ENCODE peak calls at places on chromosomes 5 and 9, in nine cellular contexts. Y, F, M, L, N, X, U, I and Q are unnamed samples.

GRCh38 chr5:143896981-143897380 is 85.0 kb downstream of the HMHB1 start:
- DNase-seq in Y (peak; percentile 49), F (no peak), M (no peak), L (no peak), N (no peak), X (peak; percentile 74), U (no peak), I (no peak), Q (no peak)

GRCh38 chr5:38751103-38751502 is 94.7 kb upstream of the OSMR start:
- DNase-seq in Y (peak; percentile 7), F (no peak), M (no peak), L (no peak), N (no peak), X (no peak), U (no peak), I (no peak), Q (no peak)

GRCh38 chr9:5644522-5644921 is 15.6 kb downstream of the RIC1 start:
- DNase-seq in Y (peak; percentile 67), F (no peak), M (no peak), L (no peak), N (no peak), X (peak; percentile 34), U (no peak), I (no peak), Q (no peak)

GRCh38 chr9:98280574-98280973 is 25.1 kb upstream of the TBC1D2 start:
- DNase-seq in Y (no peak), F (no peak), M (no peak), L (no peak), N (no peak), X (no peak), U (no peak), I (no peak), Q (no peak)

GRCh38 chr9:131012396-131012917 is 3.5 kb downstream of the LAMC3 start:
- DNase-seq in Y (no peak), F (no peak), M (no peak), L (no peak), N (peak; percentile 56), X (peak; percentile 50), U (no peak), I (peak; percentile 46), Q (no peak)

GRCh38 chr5:80713640-80714039 is 58.9 kb upstream of the DHFR start:
- DNase-seq in Y (no peak), F (no peak), M (no peak), L (no peak), N (no peak), X (no peak), U (no peak), I (no peak), Q (no peak)

GRCh38 chr9:128457207-128457606 is 1.4 kb downstream of the ODF2 start:
- DNase-seq in Y (no peak), F (no peak), M (peak; percentile 29), L (no peak), N (no peak), X (no peak), U (no peak), I (no peak), Q (no peak)

GRCh38 chr9:91902465-91903125 is 47.4 kb downstream of the ROR2 start:
- DNase-seq in Y (no peak), F (no peak), M (no peak), L (no peak), N (no peak), X (peak; percentile 48), U (no peak), I (no peak), Q (no peak)

GRCh38 chr9:38706493-38706892 is 13.4 kb downstream of the FAM240B start:
- DNase-seq in Y (no peak), F (no peak), M (no peak), L (no peak), N (no peak), X (no peak), U (no peak), I (no peak), Q (no peak)

GRCh38 chr5:139690385-139691274 is 42.5 kb downstream of the CXXC5 start:
- DNase-seq in Y (no peak), F (no peak), M (no peak), L (no peak), N (no peak), X (peak; percentile 89), U (no peak), I (no peak), Q (no peak)

GRCh38 chr5:135866044-135866443 is 29.6 kb downstream of the IL9 start:
- DNase-seq in Y (no peak), F (no peak), M (no peak), L (no peak), N (no peak), X (no peak), U (no peak), I (no peak), Q (no peak)

GRCh38 chr5:17118631-17119030 is 98.8 kb upstream of the BASP1 start:
- DNase-seq in Y (peak; percentile 100), F (no peak), M (no peak), L (peak; percentile 87), N (no peak), X (peak; percentile 98), U (no peak), I (peak; percentile 77), Q (no peak)

GRCh38 chr5:73303139-73304079 is 130.4 kb downstream of the TMEM174 start:
- DNase-seq in Y (no peak), F (no peak), M (no peak), L (no peak), N (no peak), X (no peak), U (peak; percentile 71), I (no peak), Q (no peak)

GRCh38 chr5:66442951-66443445 is 153.2 kb upstream of the MAST4 start:
- DNase-seq in Y (no peak), F (no peak), M (peak; percentile 87), L (no peak), N (no peak), X (peak; percentile 38), U (no peak), I (peak; percentile 96), Q (no peak)

GRCh38 chr5:66443462-66444130 is 152.6 kb upstream of the MAST4 start:
- DNase-seq in Y (no peak), F (no peak), M (no peak), L (no peak), N (no peak), X (peak; percentile 2), U (no peak), I (peak; percentile 73), Q (no peak)

GRCh38 chr5:66436721-66437120 is 159.5 kb upstream of the MAST4 start:
- DNase-seq in Y (peak; percentile 1), F (no peak), M (no peak), L (no peak), N (no peak), X (no peak), U (no peak), I (no peak), Q (no peak)

DNA sequence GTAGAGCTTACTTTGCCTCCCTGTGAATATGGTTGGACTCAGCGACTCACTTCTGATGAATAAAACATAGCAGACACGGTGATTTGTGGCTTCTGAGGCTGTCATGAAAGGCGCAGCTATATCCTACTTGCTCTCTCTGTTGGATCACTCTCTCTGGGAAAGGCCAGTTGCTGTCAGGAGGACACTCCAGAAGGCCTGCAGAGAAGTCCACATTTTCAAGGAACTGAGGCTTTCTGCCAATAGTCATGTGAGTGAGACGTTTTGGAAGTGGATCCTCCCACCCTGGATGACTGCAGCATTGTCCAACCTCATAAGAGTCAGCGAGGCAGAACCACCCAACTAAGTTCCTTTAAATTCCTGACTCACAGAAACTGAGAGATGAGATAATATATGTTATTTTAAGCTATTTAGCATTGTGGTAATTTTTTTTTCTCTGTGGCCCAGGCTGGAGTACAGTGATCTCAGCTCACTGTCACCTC is 156.0 kb upstream of the MAST4 start:
- DNase-seq in Y (no peak), F (peak; percentile 34), M (no peak), L (peak; percentile 24), N (no peak), X (peak; percentile 37), U (no peak), I (peak; percentile 32), Q (peak; percentile 32)
- H3K4me3 ChIP-seq in Y (no peak overlapping the region), F (peak overlapping the region; percentile 7), M (no peak overlapping the region), L (no peak overlapping the region), N (no peak overlapping the region), X (no peak overlapping the region), U (no peak overlapping the region), I (no peak overlapping the region), Q (no peak overlapping the region)

GRCh38 chr5:149930754-149931574 is 13.6 kb downstream of the PDE6A start:
- DNase-seq in Y (no peak), F (no peak), M (no peak), L (no peak), N (no peak), X (no peak), U (no peak), I (no peak), Q (no peak)
- H3K4me3 ChIP-seq in Y (no peak overlapping the region), F (no peak overlapping the region), M (no peak overlapping the region), L (no peak overlapping the region), N (peak overlapping the region; percentile 67), X (no peak overlapping the region), U (no peak overlapping the region), I (no peak overlapping the region), Q (no peak overlapping the region)

GRCh38 chr5:129065721-129066120 is 28.8 kb upstream of the ISOC1 start:
- DNase-seq in Y (no peak), F (no peak), M (no peak), L (no peak), N (no peak), X (no peak), U (no peak), I (no peak), Q (no peak)

GRCh38 chr5:129069316-129069715 is 25.2 kb upstream of the ISOC1 start:
- DNase-seq in Y (no peak), F (peak; percentile 37), M (no peak), L (no peak), N (no peak), X (no peak), U (no peak), I (no peak), Q (no peak)

GRCh38 chr5:129061849-129062248 is 32.7 kb upstream of the ISOC1 start:
- DNase-seq in Y (no peak), F (no peak), M (no peak), L (no peak), N (no peak), X (no peak), U (no peak), I (no peak), Q (no peak)

GRCh38 chr5:129067745-129068144 is 26.8 kb upstream of the ISOC1 start:
- DNase-seq in Y (no peak), F (no peak), M (no peak), L (no peak), N (no peak), X (no peak), U (no peak), I (no peak), Q (no peak)

GRCh38 chr5:129063483-129064136 is 30.9 kb upstream of the ISOC1 start:
- DNase-seq in Y (no peak), F (no peak), M (no peak), L (no peak), N (no peak), X (no peak), U (no peak), I (peak; percentile 17), Q (no peak)
- H3K4me3 ChIP-seq in Y (no peak overlapping the region), F (no peak overlapping the region), M (no peak overlapping the region), L (no peak overlapping the region), N (no peak overlapping the region), X (no peak overlapping the region), U (no peak overlapping the region), I (no peak overlapping the region), Q (no peak overlapping the region)

DNA sequence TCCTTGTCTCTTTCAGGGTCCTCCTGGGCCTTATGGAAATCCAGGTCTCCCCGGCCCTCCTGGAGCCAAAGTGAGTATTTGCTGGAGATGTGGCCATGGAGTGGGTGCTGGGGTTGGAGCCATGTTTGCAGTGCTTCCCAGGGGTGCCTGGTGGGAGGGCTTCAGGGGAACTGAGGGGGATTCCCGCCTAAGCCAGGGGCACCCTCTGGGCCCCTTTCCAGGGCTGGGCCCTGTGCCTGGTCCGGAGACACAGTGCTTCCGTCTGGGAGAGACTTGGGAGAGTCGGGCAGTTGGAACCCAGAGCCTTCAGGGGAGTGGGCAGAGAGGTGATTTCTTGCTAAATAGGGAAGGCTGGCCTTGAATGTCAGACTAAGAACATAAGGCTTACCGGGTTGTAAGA is 27.7 kb downstream of the COL27A1 start:
- DNase-seq in Y (no peak), F (no peak), M (no peak), L (no peak), N (no peak), X (no peak), U (no peak), I (no peak), Q (no peak)
- H3K4me3 ChIP-seq in Y (no peak overlapping the region), F (no peak overlapping the region), M (no peak overlapping the region), L (no peak overlapping the region), N (no peak overlapping the region), X (no peak overlapping the region), U (no peak overlapping the region), I (no peak overlapping the region), Q (no peak overlapping the region)